ENCODE peak calls at places on chromosomes 1 and 21, in nine cellular contexts. Z is tibial nerve; J is CD8-positive, alpha-beta T cell; I is HFFc6; L is uterus; U is GM20000; P is GM13976; F is IMR-90; A is BJ. O is an unnamed sample.

GRCh38 chr1:41698916-41699860 is 214.7 kb upstream of the EDN2 start:
- DNase-seq in I (no peak), L (no peak), P (peak), Z (no peak), J (no peak), U (peak), A (no peak), F (peak), O (no peak)

GRCh38 chr1:61087574-61087973 is 5.2 kb downstream of the NFIA start:
- DNase-seq in Z (no peak), P (no peak), U (no peak), L (no peak), I (no peak), F (no peak), A (no peak), J (no peak), O (no peak)

GRCh38 chr21:27677547-27677946 is 710.7 kb upstream of the ADAMTS5 start:
- DNase-seq in U (no peak), L (no peak), I (no peak), Z (no peak), J (no peak), F (no peak), P (no peak), A (no peak), O (no peak)

GRCh38 chr1:29599826-29600225 is 363.5 kb downstream of the PTPRU start:
- DNase-seq in F (no peak), L (no peak), I (no peak), J (no peak), A (no peak), U (no peak), P (no peak), Z (no peak), O (no peak)

GRCh38 chr1:58780586-58781452 is 3.0 kb downstream of the JUN start:
- DNase-seq in U (no peak), Z (peak), A (no peak), L (no peak), I (peak), P (no peak), J (no peak), F (peak), O (no peak)

GRCh38 chr1:22142315-22143064 is 407 bp downstream of the WNT4 start:
- DNase-seq in L (no peak), P (peak), A (no peak), F (no peak), I (no peak), Z (no peak), J (no peak), U (peak), O (no peak)

GRCh38 chr1:109521465-109521951 is 12.0 kb upstream of the AMIGO1 start:
- DNase-seq in U (no peak), A (no peak), L (no peak), I (no peak), P (no peak), J (no peak), Z (no peak), F (no peak), O (no peak)

GRCh38 chr1:226784081-226785049 is 45.3 kb upstream of the ITPKB start:
- DNase-seq in I (no peak), U (no peak), J (no peak), A (no peak), F (no peak), P (no peak), Z (no peak), L (peak), O (no peak)

GRCh38 chr1:171344473-171344820 is 30.5 kb downstream of the FMO4 start:
- DNase-seq in P (no peak), F (no peak), J (no peak), L (no peak), A (no peak), I (no peak), Z (peak), U (no peak), O (no peak)

GRCh38 chr1:189434461-189434860 is 1043.2 kb downstream of the BRINP3 start:
- DNase-seq in I (no peak), U (no peak), F (peak), L (no peak), J (no peak), P (no peak), Z (no peak), A (no peak), O (no peak)

GRCh38 chr1:108708726-108709660 is 3.7 kb upstream of the FNDC7 start:
- DNase-seq in J (peak), L (no peak), F (no peak), A (no peak), Z (no peak), I (no peak), U (peak), P (peak), O (no peak)

GRCh38 chr1:1869459-1869858 is 21.4 kb downstream of the GNB1 start:
- DNase-seq in J (no peak), P (peak), U (no peak), F (no peak), Z (no peak), I (no peak), L (no peak), A (no peak), O (no peak)

GRCh38 chr1:182809414-182809957 is 19.9 kb downstream of the NPL start:
- DNase-seq in L (no peak), P (no peak), I (peak), J (no peak), F (no peak), U (no peak), A (no peak), Z (no peak), O (no peak)

GRCh38 chr1:46043491-46044017 is 88.9 kb downstream of the PIK3R3 start:
- DNase-seq in P (peak), J (no peak), Z (no peak), I (no peak), A (no peak), L (no peak), U (peak), F (no peak), O (no peak)

GRCh38 chr1:204659061-204659460 is 26.5 kb downstream of the LRRN2 start:
- DNase-seq in L (no peak), U (no peak), I (peak), F (no peak), A (no peak), Z (no peak), P (no peak), J (no peak), O (no peak)

GRCh38 chr21:29777155-29777554 is 162.6 kb downstream of the GRIK1 start:
- DNase-seq in P (no peak), A (no peak), F (no peak), L (no peak), U (no peak), Z (no peak), I (no peak), J (no peak), O (no peak)

GRCh38 chr1:201268604-201269151 is 14.6 kb upstream of the PKP1 start:
- DNase-seq in L (peak), J (no peak), U (no peak), F (peak), A (peak), P (no peak), Z (no peak), I (peak), O (peak)

GRCh38 chr1:237012789-237013383 is 8.6 kb upstream of the MT1HL1 start:
- DNase-seq in P (no peak), I (no peak), J (no peak), F (no peak), L (peak), U (no peak), Z (no peak), A (no peak), O (no peak)

GRCh38 chr1:74375376-74375775 is 137.0 kb downstream of the LRRC53 start:
- DNase-seq in J (no peak), F (peak), L (no peak), A (no peak), Z (no peak), U (no peak), I (no peak), P (no peak), O (no peak)

GRCh38 chr1:41045740-41046139 is 24.2 kb upstream of the SLFNL1 start:
- DNase-seq in U (no peak), J (no peak), P (no peak), A (no peak), Z (peak), L (peak), F (peak), I (no peak), O (no peak)

GRCh38 chr1:91697322-91698260 is 188.4 kb downstream of the TGFBR3 start:
- DNase-seq in P (peak), J (peak), L (no peak), A (no peak), I (no peak), Z (no peak), F (peak), U (peak), O (no peak)

GRCh38 chr1:88552226-88552625 is 131.8 kb upstream of the PKN2 start:
- DNase-seq in Z (no peak), I (no peak), F (no peak), J (no peak), A (no peak), P (no peak), U (no peak), L (no peak), O (no peak)

GRCh38 chr1:215523906-215524305 is 43.2 kb upstream of the KCTD3 start:
- DNase-seq in Z (no peak), I (peak), A (no peak), J (no peak), P (no peak), U (no peak), L (no peak), F (peak), O (no peak)

GRCh38 chr1:59072017-59072947 is 224.6 kb upstream of the FGGY start:
- DNase-seq in J (no peak), A (no peak), Z (no peak), P (no peak), U (peak), L (no peak), I (no peak), F (peak), O (no peak)

GRCh38 chr1:6962956-6963915 is 178.0 kb downstream of the CAMTA1 start:
- DNase-seq in P (peak), L (peak), Z (peak), J (peak), U (peak), A (no peak), I (no peak), F (no peak), O (no peak)

GRCh38 chr1:31736675-31737074 is 27.5 kb downstream of the ADGRB2 start:
- DNase-seq in L (no peak), A (no peak), I (no peak), P (no peak), F (no peak), J (no peak), U (no peak), Z (no peak), O (no peak)

GRCh38 chr1:26570287-26570686 is 40.7 kb downstream of the RPS6KA1 start:
- DNase-seq in F (peak), I (peak), A (no peak), U (no peak), J (no peak), P (no peak), L (no peak), Z (no peak), O (no peak)

DNA sequence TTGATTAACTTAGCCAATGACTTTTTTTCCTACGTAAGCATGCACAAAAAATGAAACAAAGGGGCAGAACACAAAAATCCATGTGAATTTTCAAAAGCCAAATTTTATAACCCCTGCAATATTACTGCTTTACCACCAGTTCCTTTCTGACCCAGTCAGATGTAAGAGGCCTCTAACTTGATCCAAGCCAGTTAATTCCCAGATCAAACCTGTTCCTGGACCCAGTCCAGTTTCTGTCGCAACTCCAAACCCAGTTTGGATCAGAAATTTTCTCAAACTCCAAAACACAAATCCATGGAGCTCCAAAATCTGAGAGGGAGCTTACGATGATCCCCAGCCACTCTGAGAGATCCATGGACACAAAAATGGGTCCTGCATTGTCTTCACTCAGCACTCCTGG is 7.8 kb upstream of the ZYG11A start:
- DNase-seq in U (no peak), I (no peak), A (no peak), Z (peak), J (no peak), P (no peak), F (no peak), L (no peak), O (no peak)
- TF ChIP-seq CTCF in U (no peak), I (no peak), A (no peak), Z (no peak), J (no peak), P (no peak), F (no peak), L (no peak), O (no peak)

GRCh38 chr1:241847796-241848668 is at the start of gene EXO1:
- DNase-seq in J (peak), L (peak), P (peak), U (peak), Z (peak), I (peak), F (peak), A (peak), O (peak)
- TF ChIP-seq CTCF in J (peak), L (peak), P (peak), U (peak), Z (peak), I (peak), F (peak), A (peak), O (peak)

GRCh38 chr1:146020058-146020738 is 1.3 kb downstream of the HJV start:
- DNase-seq in U (no peak), F (no peak), J (no peak), A (no peak), Z (no peak), L (no peak), P (no peak), I (no peak), O (no peak)
- TF ChIP-seq CTCF in U (no peak), F (no peak), J (no peak), A (no peak), Z (no peak), L (no peak), P (no peak), I (no peak), O (no peak)

GRCh38 chr21:38770660-38771059 is 35.1 kb upstream of the ETS2 start:
- DNase-seq in L (no peak), A (no peak), F (no peak), U (no peak), J (no peak), Z (no peak), I (no peak), P (no peak), O (no peak)

GRCh38 chr21:38766987-38767722 is 38.6 kb upstream of the ETS2 start:
- DNase-seq in Z (no peak), P (peak), F (no peak), U (peak), I (no peak), J (peak), L (no peak), A (no peak), O (no peak)

GRCh38 chr21:38769253-38769780 is 36.4 kb upstream of the ETS2 start:
- DNase-seq in L (no peak), F (peak), Z (no peak), P (no peak), A (no peak), I (peak), J (no peak), U (no peak), O (no peak)

GRCh38 chr21:38771536-38771935 is 34.2 kb upstream of the ETS2 start:
- DNase-seq in U (no peak), L (no peak), F (peak), Z (no peak), I (peak), J (no peak), A (no peak), P (no peak), O (no peak)

GRCh38 chr21:38768385-38769071 is 37.2 kb upstream of the ETS2 start:
- DNase-seq in J (no peak), P (peak), Z (no peak), L (no peak), F (peak), I (peak), U (peak), A (peak), O (no peak)
- TF ChIP-seq CTCF in J (no peak), P (no peak), Z (no peak), L (no peak), F (no peak), I (peak), U (no peak), A (no peak), O (no peak)

GRCh38 chr1:20588634-20589225 is at the start of gene CDA:
- DNase-seq in U (no peak), Z (no peak), J (no peak), I (no peak), P (no peak), F (no peak), A (no peak), L (no peak), O (no peak)

GRCh38 chr1:20587639-20588017 is 1.3 kb upstream of the CDA start:
- DNase-seq in P (no peak), U (no peak), L (no peak), F (peak), Z (peak), I (peak), A (no peak), J (no peak), O (no peak)

GRCh38 chr1:20589331-20590312 is 725 bp downstream of the CDA start:
- DNase-seq in I (peak), P (no peak), Z (no peak), A (no peak), U (no peak), J (no peak), F (peak), L (peak), O (no peak)

GRCh38 chr1:20584890-20585289 is 4.0 kb upstream of the CDA start:
- DNase-seq in Z (no peak), I (no peak), A (no peak), L (no peak), J (no peak), U (no peak), P (no peak), F (peak), O (no peak)

DNA sequence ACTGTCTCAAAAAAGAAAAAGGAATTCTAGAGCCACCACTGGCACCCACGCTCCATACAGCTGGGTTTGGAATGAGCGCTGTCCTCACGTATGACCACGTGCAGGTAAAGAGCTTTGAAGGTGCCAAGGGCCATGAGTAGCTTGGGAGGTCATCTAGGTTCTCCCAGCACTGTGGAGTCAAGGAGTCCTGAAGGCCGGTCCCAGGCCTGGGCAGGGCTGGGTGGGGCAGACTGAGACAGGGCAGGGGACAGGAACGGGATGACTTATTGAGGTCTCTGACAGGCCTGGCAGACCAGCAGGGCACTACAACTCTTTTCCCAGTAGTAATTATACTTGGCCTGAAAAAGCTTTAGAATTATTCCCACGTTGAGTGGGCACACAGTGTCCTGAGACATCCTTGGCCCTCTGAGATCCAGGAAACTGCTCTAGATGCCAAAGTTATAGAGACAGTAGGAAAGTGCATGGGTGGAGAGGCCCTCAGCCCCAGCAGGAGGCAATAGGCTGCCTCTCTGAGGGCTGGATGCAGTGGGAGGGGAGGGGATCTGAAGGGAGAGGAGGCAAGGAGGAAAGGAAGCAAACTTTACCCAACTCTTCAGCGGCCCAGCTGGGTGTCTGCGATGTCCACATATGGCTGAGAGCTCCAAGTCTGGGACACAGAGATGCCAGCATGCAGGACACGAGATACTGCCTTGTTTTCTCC is 1.8 kb upstream of the CDA start:
- DNase-seq in A (no peak), I (no peak), L (no peak), Z (no peak), U (no peak), J (no peak), P (no peak), F (no peak), O (no peak)
- TF ChIP-seq CTCF in A (no peak), I (no peak), L (no peak), Z (no peak), U (no peak), J (no peak), P (no peak), F (peak), O (no peak)

DNA sequence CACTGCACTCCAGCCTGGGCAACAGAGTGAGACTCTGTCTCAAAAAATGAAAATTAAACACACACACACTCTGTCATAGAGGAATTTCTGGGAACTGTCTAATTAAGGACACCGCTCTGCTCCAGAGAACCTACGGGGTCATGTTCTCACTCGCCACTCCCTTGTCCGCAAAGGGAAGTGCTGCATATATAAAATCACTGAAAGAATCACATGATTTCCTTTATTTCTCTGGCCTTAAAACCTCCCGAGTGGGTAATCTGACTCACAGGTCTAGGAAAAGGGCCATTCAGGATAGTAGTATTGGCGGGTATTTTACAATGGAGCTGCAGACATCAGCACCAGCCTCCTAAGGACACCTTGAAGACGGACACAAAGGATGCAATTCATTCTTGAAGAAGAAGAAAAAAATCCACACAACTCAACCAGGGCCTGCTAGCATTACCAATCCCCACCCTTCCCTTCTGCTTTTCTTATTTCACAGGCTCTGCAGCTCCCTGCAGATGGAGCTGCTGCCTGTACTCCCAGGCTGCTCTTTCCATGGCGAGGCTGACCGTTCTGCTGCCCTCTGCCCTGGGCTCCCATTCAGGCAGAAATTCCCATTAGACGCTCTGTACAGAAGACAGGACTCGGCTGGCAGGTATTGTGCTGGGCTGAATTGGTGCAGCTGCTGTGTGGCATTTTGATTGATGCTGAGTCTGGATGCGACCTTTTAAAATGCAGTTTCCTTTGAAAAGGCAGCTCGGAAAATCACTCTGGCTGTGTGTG is 53.3 kb upstream of the FAM89A start:
- DNase-seq in F (no peak), U (no peak), A (no peak), I (no peak), L (no peak), P (no peak), J (no peak), Z (no peak), O (no peak)
- TF ChIP-seq CTCF in F (no peak), U (no peak), A (no peak), I (peak), L (no peak), P (no peak), J (no peak), Z (no peak), O (no peak)

DNA sequence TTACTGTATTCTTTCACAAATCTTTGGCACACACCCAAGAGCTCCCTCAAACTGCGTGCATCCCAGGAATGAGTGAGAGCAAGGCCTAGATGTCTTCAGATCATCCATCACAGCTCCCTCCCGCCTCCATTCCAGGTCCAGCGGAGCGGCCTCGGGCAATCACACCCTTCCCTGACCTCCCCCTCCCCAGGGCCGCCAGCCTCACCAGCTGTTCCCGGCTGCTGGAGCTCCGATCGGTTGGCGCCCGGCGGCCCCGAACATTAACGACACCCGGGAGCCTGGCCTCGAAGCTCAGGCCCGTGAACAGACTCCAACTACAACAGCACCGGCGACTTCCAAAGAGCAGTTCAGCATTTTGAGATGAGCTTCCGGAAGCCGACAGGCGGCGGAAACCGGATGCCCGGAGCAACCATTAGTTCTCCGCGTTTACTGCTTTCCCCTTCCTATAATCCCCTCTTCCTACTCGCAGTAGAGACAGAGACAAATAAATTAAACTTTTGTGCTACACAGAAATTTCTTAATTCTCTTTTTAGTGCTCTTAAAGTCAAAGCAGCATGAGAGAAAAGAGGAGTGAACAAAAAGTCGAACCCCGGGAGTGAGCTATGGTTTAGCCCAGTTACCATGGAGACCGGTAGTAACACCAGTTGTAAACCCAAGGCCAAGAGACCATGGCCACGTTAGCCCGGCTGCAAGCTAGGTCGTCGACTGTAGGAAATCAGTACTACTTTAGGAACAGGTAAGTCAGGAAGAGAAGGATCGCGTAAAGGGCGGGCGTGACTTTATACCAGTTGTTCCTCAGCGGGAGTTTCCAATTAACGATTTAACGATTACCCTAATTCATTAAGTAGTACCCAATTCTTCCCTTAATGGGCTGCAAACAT is at the start of the genes GPATCH2 and SPATA17:
- DNase-seq in F (peak), P (peak), L (peak), I (peak), Z (peak), U (peak), A (peak), J (peak), O (peak)
- TF ChIP-seq CTCF in F (peak), P (no peak), L (peak), I (peak), Z (peak), U (no peak), A (peak), J (no peak), O (no peak)